ENCODE peak calls at places on chromosomes 16 and 17, in eight cellular contexts. One of them, this sample, is unnamed.

GRCh38 chr16:11278681-11279628 is 2.2 kb downstream of the PRM1 start:
- DNase-seq in SJSA1: no peak
- DNase-seq in AG08395: no peak
- DNase-seq in NCI-H82: no peak
- DNase-seq in thoracic aorta: no peak
- DNase-seq in NCI-H1092 treated with DMSO at 0.1 percent for 48 hours: no peak
- DNase-seq in transverse colon: no peak
- DNase-seq in cardiac muscle cell: no peak
- DNase-seq in this sample: no peak

GRCh38 chr16:18969050-18969854 is 14.5 kb upstream of the TMC7 start:
- DNase-seq in SJSA1: peak
- DNase-seq in AG08395: peak
- DNase-seq in NCI-H82: peak
- DNase-seq in thoracic aorta: peak
- DNase-seq in NCI-H1092 treated with DMSO at 0.1 percent for 48 hours: peak
- DNase-seq in transverse colon: peak
- DNase-seq in cardiac muscle cell: peak
- DNase-seq in this sample: peak

GRCh38 chr16:74568961-74569631 is 37.8 kb downstream of the GLG1 start:
- DNase-seq in SJSA1: no peak
- DNase-seq in AG08395: peak
- DNase-seq in NCI-H82: no peak
- DNase-seq in thoracic aorta: no peak
- DNase-seq in NCI-H1092 treated with DMSO at 0.1 percent for 48 hours: no peak
- DNase-seq in transverse colon: no peak
- DNase-seq in cardiac muscle cell: peak
- DNase-seq in this sample: no peak

GRCh38 chr17:63309021-63309420 is 137.1 kb downstream of the CYB561 start:
- DNase-seq in SJSA1: no peak
- DNase-seq in AG08395: no peak
- DNase-seq in NCI-H82: no peak
- DNase-seq in thoracic aorta: no peak
- DNase-seq in NCI-H1092 treated with DMSO at 0.1 percent for 48 hours: no peak
- DNase-seq in transverse colon: no peak
- DNase-seq in cardiac muscle cell: peak
- DNase-seq in this sample: peak

GRCh38 chr16:19113577-19114358 is at the start of gene ITPRIPL2:
- DNase-seq in SJSA1: peak
- DNase-seq in AG08395: peak
- DNase-seq in NCI-H82: peak
- DNase-seq in thoracic aorta: peak
- DNase-seq in NCI-H1092 treated with DMSO at 0.1 percent for 48 hours: peak
- DNase-seq in transverse colon: peak
- DNase-seq in cardiac muscle cell: peak
- DNase-seq in this sample: peak

GRCh38 chr17:46974086-46974485 is 5.0 kb downstream of the RPRML start:
- DNase-seq in SJSA1: no peak
- DNase-seq in AG08395: no peak
- DNase-seq in NCI-H82: no peak
- DNase-seq in thoracic aorta: no peak
- DNase-seq in NCI-H1092 treated with DMSO at 0.1 percent for 48 hours: peak
- DNase-seq in transverse colon: no peak
- DNase-seq in cardiac muscle cell: no peak
- DNase-seq in this sample: no peak

GRCh38 chr16:57242650-57243049 is 2.4 kb upstream of the ARL2BP start:
- DNase-seq in SJSA1: no peak
- DNase-seq in AG08395: no peak
- DNase-seq in NCI-H82: no peak
- DNase-seq in thoracic aorta: no peak
- DNase-seq in NCI-H1092 treated with DMSO at 0.1 percent for 48 hours: no peak
- DNase-seq in transverse colon: no peak
- DNase-seq in cardiac muscle cell: no peak
- DNase-seq in this sample: no peak

GRCh38 chr17:76677406-76677805 is 33.4 kb downstream of the MXRA7 start:
- DNase-seq in SJSA1: no peak
- DNase-seq in AG08395: no peak
- DNase-seq in NCI-H82: no peak
- DNase-seq in thoracic aorta: no peak
- DNase-seq in NCI-H1092 treated with DMSO at 0.1 percent for 48 hours: no peak
- DNase-seq in transverse colon: no peak
- DNase-seq in cardiac muscle cell: no peak
- DNase-seq in this sample: no peak

GRCh38 chr16:1420540-1421205 is at the start of gene UQCC4:
- DNase-seq in SJSA1: peak
- DNase-seq in AG08395: peak
- DNase-seq in NCI-H82: peak
- DNase-seq in thoracic aorta: peak
- DNase-seq in NCI-H1092 treated with DMSO at 0.1 percent for 48 hours: peak
- DNase-seq in transverse colon: peak
- DNase-seq in cardiac muscle cell: peak
- DNase-seq in this sample: peak

GRCh38 chr16:8735574-8735973 is 61.2 kb downstream of the ABAT start:
- DNase-seq in SJSA1: no peak
- DNase-seq in AG08395: no peak
- DNase-seq in NCI-H82: no peak
- DNase-seq in thoracic aorta: no peak
- DNase-seq in NCI-H1092 treated with DMSO at 0.1 percent for 48 hours: no peak
- DNase-seq in transverse colon: no peak
- DNase-seq in cardiac muscle cell: no peak
- DNase-seq in this sample: no peak

GRCh38 chr17:41772218-41772585 is 14.3 kb downstream of the JUP start:
- DNase-seq in SJSA1: no peak
- DNase-seq in AG08395: no peak
- DNase-seq in NCI-H82: no peak
- DNase-seq in thoracic aorta: no peak
- DNase-seq in NCI-H1092 treated with DMSO at 0.1 percent for 48 hours: no peak
- DNase-seq in transverse colon: peak
- DNase-seq in cardiac muscle cell: no peak
- DNase-seq in this sample: no peak

GRCh38 chr16:82700541-82701240 is 73.9 kb downstream of the CDH13 start:
- DNase-seq in SJSA1: peak
- DNase-seq in AG08395: peak
- DNase-seq in NCI-H82: no peak
- DNase-seq in thoracic aorta: no peak
- DNase-seq in NCI-H1092 treated with DMSO at 0.1 percent for 48 hours: no peak
- DNase-seq in transverse colon: no peak
- DNase-seq in cardiac muscle cell: peak
- DNase-seq in this sample: peak

GRCh38 chr17:49501496-49501895 is 6.4 kb downstream of the NGFR start:
- DNase-seq in SJSA1: no peak
- DNase-seq in AG08395: no peak
- DNase-seq in NCI-H82: no peak
- DNase-seq in thoracic aorta: no peak
- DNase-seq in NCI-H1092 treated with DMSO at 0.1 percent for 48 hours: no peak
- DNase-seq in transverse colon: no peak
- DNase-seq in cardiac muscle cell: no peak
- DNase-seq in this sample: no peak

GRCh38 chr16:46924402-46924801 is 40.2 kb downstream of the GPT2 start:
- DNase-seq in SJSA1: no peak
- DNase-seq in AG08395: no peak
- DNase-seq in NCI-H82: no peak
- DNase-seq in thoracic aorta: no peak
- DNase-seq in NCI-H1092 treated with DMSO at 0.1 percent for 48 hours: no peak
- DNase-seq in transverse colon: no peak
- DNase-seq in cardiac muscle cell: no peak
- DNase-seq in this sample: no peak

GRCh38 chr16:71430744-71431143 is 11.1 kb downstream of the TLE7 start:
- DNase-seq in SJSA1: no peak
- DNase-seq in AG08395: no peak
- DNase-seq in NCI-H82: no peak
- DNase-seq in thoracic aorta: no peak
- DNase-seq in NCI-H1092 treated with DMSO at 0.1 percent for 48 hours: no peak
- DNase-seq in transverse colon: no peak
- DNase-seq in cardiac muscle cell: no peak
- DNase-seq in this sample: no peak

GRCh38 chr17:72603346-72604242 is 482.8 kb downstream of the SOX9 start:
- DNase-seq in SJSA1: no peak
- DNase-seq in AG08395: no peak
- DNase-seq in NCI-H82: no peak
- DNase-seq in thoracic aorta: no peak
- DNase-seq in NCI-H1092 treated with DMSO at 0.1 percent for 48 hours: no peak
- DNase-seq in transverse colon: no peak
- DNase-seq in cardiac muscle cell: peak
- DNase-seq in this sample: peak

GRCh38 chr16:13036600-13036999 is 135.2 kb downstream of the SHISA9 start:
- DNase-seq in SJSA1: peak
- DNase-seq in AG08395: peak
- DNase-seq in NCI-H82: peak
- DNase-seq in thoracic aorta: no peak
- DNase-seq in NCI-H1092 treated with DMSO at 0.1 percent for 48 hours: no peak
- DNase-seq in transverse colon: no peak
- DNase-seq in cardiac muscle cell: peak
- DNase-seq in this sample: peak

GRCh38 chr16:27405546-27406451 is 3.8 kb downstream of the IL21R start:
- DNase-seq in SJSA1: no peak
- DNase-seq in AG08395: no peak
- DNase-seq in NCI-H82: no peak
- DNase-seq in thoracic aorta: no peak
- DNase-seq in NCI-H1092 treated with DMSO at 0.1 percent for 48 hours: no peak
- DNase-seq in transverse colon: no peak
- DNase-seq in cardiac muscle cell: peak
- DNase-seq in this sample: no peak

GRCh38 chr16:49834496-49835009 is 21.4 kb downstream of the ZNF423 start:
- DNase-seq in SJSA1: no peak
- DNase-seq in AG08395: no peak
- DNase-seq in NCI-H82: peak
- DNase-seq in thoracic aorta: no peak
- DNase-seq in NCI-H1092 treated with DMSO at 0.1 percent for 48 hours: no peak
- DNase-seq in transverse colon: peak
- DNase-seq in cardiac muscle cell: peak
- DNase-seq in this sample: no peak

GRCh38 chr16:48537909-48538745 is 71.9 kb downstream of the N4BP1 start:
- DNase-seq in SJSA1: no peak
- DNase-seq in AG08395: no peak
- DNase-seq in NCI-H82: no peak
- DNase-seq in thoracic aorta: no peak
- DNase-seq in NCI-H1092 treated with DMSO at 0.1 percent for 48 hours: no peak
- DNase-seq in transverse colon: peak
- DNase-seq in cardiac muscle cell: peak
- DNase-seq in this sample: no peak

GRCh38 chr17:47729486-47729885 is 3.5 kb upstream of the TBX21 start:
- DNase-seq in SJSA1: no peak
- DNase-seq in AG08395: no peak
- DNase-seq in NCI-H82: no peak
- DNase-seq in thoracic aorta: no peak
- DNase-seq in NCI-H1092 treated with DMSO at 0.1 percent for 48 hours: no peak
- DNase-seq in transverse colon: no peak
- DNase-seq in cardiac muscle cell: no peak
- DNase-seq in this sample: no peak

GRCh38 chr17:82204831-82205719 is 7.6 kb downstream of the CCDC57 start:
- DNase-seq in SJSA1: peak
- DNase-seq in AG08395: peak
- DNase-seq in NCI-H82: peak
- DNase-seq in thoracic aorta: no peak
- DNase-seq in NCI-H1092 treated with DMSO at 0.1 percent for 48 hours: peak
- DNase-seq in transverse colon: no peak
- DNase-seq in cardiac muscle cell: peak
- DNase-seq in this sample: peak

GRCh38 chr16:31064882-31065461 is 9.1 kb downstream of the ZNF668 start:
- DNase-seq in SJSA1: peak
- DNase-seq in AG08395: peak
- DNase-seq in NCI-H82: peak
- DNase-seq in thoracic aorta: no peak
- DNase-seq in NCI-H1092 treated with DMSO at 0.1 percent for 48 hours: no peak
- DNase-seq in transverse colon: no peak
- DNase-seq in cardiac muscle cell: peak
- DNase-seq in this sample: peak

GRCh38 chr17:45828171-45829133 is 16.2 kb upstream of the SPPL2C start:
- DNase-seq in SJSA1: no peak
- DNase-seq in AG08395: peak
- DNase-seq in NCI-H82: no peak
- DNase-seq in thoracic aorta: no peak
- DNase-seq in NCI-H1092 treated with DMSO at 0.1 percent for 48 hours: no peak
- DNase-seq in transverse colon: no peak
- DNase-seq in cardiac muscle cell: no peak
- DNase-seq in this sample: peak

GRCh38 chr17:32913593-32913992 is 14.4 kb upstream of the TMEM98 start:
- DNase-seq in SJSA1: no peak
- DNase-seq in AG08395: no peak
- DNase-seq in NCI-H82: no peak
- DNase-seq in thoracic aorta: no peak
- DNase-seq in NCI-H1092 treated with DMSO at 0.1 percent for 48 hours: no peak
- DNase-seq in transverse colon: no peak
- DNase-seq in cardiac muscle cell: no peak
- DNase-seq in this sample: no peak

GRCh38 chr17:32495347-32496253 is 8.8 kb downstream of the CDK5R1 start:
- DNase-seq in SJSA1: no peak
- DNase-seq in AG08395: peak
- DNase-seq in NCI-H82: no peak
- DNase-seq in thoracic aorta: no peak
- DNase-seq in NCI-H1092 treated with DMSO at 0.1 percent for 48 hours: peak
- DNase-seq in transverse colon: no peak
- DNase-seq in cardiac muscle cell: peak
- DNase-seq in this sample: no peak

GRCh38 chr16:70574595-70575271 is 51.1 kb downstream of the SF3B3 start:
- DNase-seq in SJSA1: no peak
- DNase-seq in AG08395: no peak
- DNase-seq in NCI-H82: no peak
- DNase-seq in thoracic aorta: no peak
- DNase-seq in NCI-H1092 treated with DMSO at 0.1 percent for 48 hours: no peak
- DNase-seq in transverse colon: no peak
- DNase-seq in cardiac muscle cell: no peak
- DNase-seq in this sample: no peak

GRCh38 chr16:88560722-88561484 is 9.3 kb upstream of the ZC3H18 start:
- DNase-seq in SJSA1: no peak
- DNase-seq in AG08395: no peak
- DNase-seq in NCI-H82: no peak
- DNase-seq in thoracic aorta: no peak
- DNase-seq in NCI-H1092 treated with DMSO at 0.1 percent for 48 hours: no peak
- DNase-seq in transverse colon: no peak
- DNase-seq in cardiac muscle cell: peak
- DNase-seq in this sample: peak

GRCh38 chr16:86959182-86959651 is 358.0 kb downstream of the C16orf95 start:
- DNase-seq in SJSA1: no peak
- DNase-seq in AG08395: no peak
- DNase-seq in NCI-H82: no peak
- DNase-seq in thoracic aorta: no peak
- DNase-seq in NCI-H1092 treated with DMSO at 0.1 percent for 48 hours: no peak
- DNase-seq in transverse colon: no peak
- DNase-seq in cardiac muscle cell: no peak
- DNase-seq in this sample: no peak